ENCODE peak calls at places on chromosomes 7 and 10, in five cellular contexts. One of them, this sample, is unnamed. For H3K36me3, the result is how much of the 10 kb centered on the place peaks cover.

GRCh38 chr10:109975251-109975650 is 32.5 kb upstream of the ADD3 start:
- DNase-seq in suprapubic skin: no peak
- DNase-seq in sigmoid colon: no peak
- DNase-seq in IMR-90: no peak
- DNase-seq in heart left ventricle: no peak
- DNase-seq in this sample: no peak

GRCh38 chr10:7833210-7833609 is 14.9 kb downstream of the TAF3 start:
- DNase-seq in suprapubic skin: no peak
- DNase-seq in sigmoid colon: no peak
- DNase-seq in IMR-90: no peak
- DNase-seq in heart left ventricle: no peak
- DNase-seq in this sample: no peak

GRCh38 chr10:71846816-71847215 is 4.2 kb downstream of the PSAP start:
- DNase-seq in suprapubic skin: no peak
- DNase-seq in sigmoid colon: no peak
- DNase-seq in IMR-90: no peak
- DNase-seq in heart left ventricle: no peak
- DNase-seq in this sample: no peak

GRCh38 chr7:95441042-95441823 is 6.4 kb upstream of the PON2 start:
- DNase-seq in suprapubic skin: no peak
- DNase-seq in sigmoid colon: no peak
- DNase-seq in IMR-90: no peak
- DNase-seq in heart left ventricle: no peak
- DNase-seq in this sample: no peak

GRCh38 chr7:100349757-100350156 is 8.2 kb upstream of the PILRB start:
- DNase-seq in suprapubic skin: no peak
- DNase-seq in sigmoid colon: peak
- DNase-seq in IMR-90: no peak
- DNase-seq in heart left ventricle: no peak
- DNase-seq in this sample: peak

GRCh38 chr7:66204822-66205735 is at the start of gene TPST1:
- DNase-seq in suprapubic skin: peak
- DNase-seq in sigmoid colon: peak
- DNase-seq in IMR-90: peak
- DNase-seq in heart left ventricle: peak
- DNase-seq in this sample: peak

GRCh38 chr7:36155811-36156361 is 2.8 kb downstream of the EEPD1 start:
- DNase-seq in suprapubic skin: no peak
- DNase-seq in sigmoid colon: peak
- DNase-seq in IMR-90: peak
- DNase-seq in heart left ventricle: peak
- DNase-seq in this sample: peak

GRCh38 chr10:34131152-34131551 is 683.9 kb downstream of the PARD3 start:
- DNase-seq in suprapubic skin: no peak
- DNase-seq in sigmoid colon: no peak
- DNase-seq in IMR-90: no peak
- DNase-seq in heart left ventricle: no peak
- DNase-seq in this sample: no peak

GRCh38 chr7:28503396-28503795 is 91.1 kb downstream of the CREB5 start:
- DNase-seq in suprapubic skin: no peak
- DNase-seq in sigmoid colon: no peak
- DNase-seq in IMR-90: peak
- DNase-seq in heart left ventricle: no peak
- DNase-seq in this sample: no peak

GRCh38 chr7:102197161-102197560 is 89.5 kb upstream of the SH2B2 start:
- DNase-seq in suprapubic skin: no peak
- DNase-seq in sigmoid colon: no peak
- DNase-seq in IMR-90: no peak
- DNase-seq in heart left ventricle: no peak
- DNase-seq in this sample: no peak
- H3K36me3 ChIP-seq in suprapubic skin: under half
- H3K36me3 ChIP-seq in sigmoid colon: half or more
- H3K36me3 ChIP-seq in IMR-90: half or more
- H3K36me3 ChIP-seq in heart left ventricle: half or more
- H3K36me3 ChIP-seq in this sample: under half

DNA sequence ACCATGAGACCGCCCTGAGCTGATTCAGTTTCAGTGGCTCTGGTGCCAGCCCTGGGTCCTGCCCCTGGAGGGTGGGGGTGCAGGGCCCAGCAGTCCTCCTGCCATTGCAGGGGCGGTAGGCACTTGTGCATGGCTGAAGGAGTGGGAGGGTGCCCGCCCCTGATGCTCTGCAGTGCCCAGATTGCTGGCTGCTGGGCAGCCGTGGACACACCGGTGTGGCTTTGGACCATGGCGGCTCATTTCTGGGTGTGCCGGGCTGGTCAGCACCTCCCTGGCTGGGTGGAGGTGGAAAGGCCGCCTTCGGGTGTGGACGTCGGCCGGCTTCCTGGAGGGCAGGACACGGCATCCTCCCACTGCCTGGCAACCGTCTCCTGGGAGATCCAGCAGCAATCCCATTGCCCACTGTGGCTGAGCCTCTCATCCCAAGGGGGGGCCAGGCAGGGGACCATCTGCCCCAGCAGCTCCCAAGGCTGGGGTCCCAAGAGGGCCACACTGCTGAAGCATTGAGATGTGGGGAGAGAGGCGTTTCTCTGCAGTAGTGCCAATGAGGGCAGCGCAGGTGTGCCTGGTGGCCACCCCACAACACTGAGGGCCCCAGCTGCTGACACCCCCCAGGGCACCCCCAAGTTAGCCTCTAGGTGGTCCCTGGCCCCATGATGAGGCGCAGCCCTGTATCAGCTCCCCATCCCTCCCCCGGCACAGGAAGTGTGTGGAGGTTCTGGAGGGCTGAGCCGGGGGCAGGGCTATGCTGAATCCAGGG is 12.9 kb downstream of the TTYH3 start:
- DNase-seq in suprapubic skin: no peak
- DNase-seq in sigmoid colon: peak
- DNase-seq in IMR-90: no peak
- DNase-seq in heart left ventricle: no peak
- DNase-seq in this sample: no peak
- H3K36me3 ChIP-seq in suprapubic skin: under half
- H3K36me3 ChIP-seq in sigmoid colon: under half
- H3K36me3 ChIP-seq in IMR-90: under half
- H3K36me3 ChIP-seq in heart left ventricle: under half
- H3K36me3 ChIP-seq in this sample: under half

GRCh38 chr7:92763636-92764423 is 72.5 kb downstream of the CDK6 start:
- DNase-seq in suprapubic skin: no peak
- DNase-seq in sigmoid colon: no peak
- DNase-seq in IMR-90: peak
- DNase-seq in heart left ventricle: no peak
- DNase-seq in this sample: no peak
- H3K36me3 ChIP-seq in suprapubic skin: under half
- H3K36me3 ChIP-seq in sigmoid colon: under half
- H3K36me3 ChIP-seq in IMR-90: under half
- H3K36me3 ChIP-seq in heart left ventricle: under half
- H3K36me3 ChIP-seq in this sample: under half

DNA sequence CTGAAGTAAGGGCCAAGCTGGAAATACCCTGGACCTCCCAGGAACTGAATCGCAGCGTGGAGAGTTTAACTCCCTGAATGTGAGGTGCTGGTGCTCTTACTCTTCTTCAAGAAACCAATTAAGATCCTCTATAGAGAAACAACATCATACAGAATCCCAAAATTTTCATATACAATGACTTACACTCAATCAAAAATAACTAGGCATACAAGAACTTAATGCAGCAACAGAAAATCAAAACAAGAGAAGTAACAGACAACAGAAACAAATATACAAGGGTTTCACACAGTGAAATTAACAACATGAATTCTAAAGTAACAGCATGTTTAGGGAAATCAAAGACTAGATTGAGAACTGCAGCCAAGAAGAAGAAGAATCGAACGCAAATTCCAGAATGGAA is 37.7 kb downstream of the RNF216 start:
- DNase-seq in suprapubic skin: no peak
- DNase-seq in sigmoid colon: no peak
- DNase-seq in IMR-90: no peak
- DNase-seq in heart left ventricle: no peak
- DNase-seq in this sample: no peak
- H3K36me3 ChIP-seq in suprapubic skin: under half
- H3K36me3 ChIP-seq in sigmoid colon: under half
- H3K36me3 ChIP-seq in IMR-90: under half
- H3K36me3 ChIP-seq in heart left ventricle: under half
- H3K36me3 ChIP-seq in this sample: under half

DNA sequence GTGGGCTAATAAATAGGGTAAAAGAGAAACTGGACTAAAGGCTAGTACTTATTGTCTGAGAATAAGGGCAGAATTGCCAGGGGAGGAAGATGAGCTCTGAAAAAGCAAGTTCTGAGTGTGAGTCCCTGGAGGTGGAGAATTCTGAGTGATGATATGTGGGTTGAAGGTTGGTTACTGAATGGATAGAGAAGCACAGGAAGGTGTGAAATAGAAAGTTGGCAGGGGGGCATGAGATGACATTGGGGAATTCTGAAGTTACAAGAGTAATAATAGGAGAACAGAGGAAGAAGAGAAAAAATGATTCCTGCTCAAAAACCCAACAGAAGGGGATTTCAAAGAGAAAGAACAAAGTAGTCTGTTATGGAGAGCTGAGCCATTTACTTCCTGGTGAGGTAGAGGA is 76.9 kb downstream of the PRKCQ start:
- DNase-seq in suprapubic skin: no peak
- DNase-seq in sigmoid colon: no peak
- DNase-seq in IMR-90: no peak
- DNase-seq in heart left ventricle: no peak
- DNase-seq in this sample: no peak
- H3K36me3 ChIP-seq in suprapubic skin: under half
- H3K36me3 ChIP-seq in sigmoid colon: under half
- H3K36me3 ChIP-seq in IMR-90: under half
- H3K36me3 ChIP-seq in heart left ventricle: under half
- H3K36me3 ChIP-seq in this sample: under half

GRCh38 chr10:104018471-104018870 is 51.5 kb downstream of the SLK start:
- DNase-seq in suprapubic skin: no peak
- DNase-seq in sigmoid colon: no peak
- DNase-seq in IMR-90: no peak
- DNase-seq in heart left ventricle: no peak
- DNase-seq in this sample: no peak
- H3K36me3 ChIP-seq in suprapubic skin: half or more
- H3K36me3 ChIP-seq in sigmoid colon: half or more
- H3K36me3 ChIP-seq in IMR-90: under half
- H3K36me3 ChIP-seq in heart left ventricle: half or more
- H3K36me3 ChIP-seq in this sample: half or more

GRCh38 chr7:155309021-155309338 is 11.3 kb downstream of the INSIG1 start:
- DNase-seq in suprapubic skin: no peak
- DNase-seq in sigmoid colon: no peak
- DNase-seq in IMR-90: no peak
- DNase-seq in heart left ventricle: no peak
- DNase-seq in this sample: no peak
- H3K36me3 ChIP-seq in suprapubic skin: under half
- H3K36me3 ChIP-seq in sigmoid colon: half or more
- H3K36me3 ChIP-seq in IMR-90: under half
- H3K36me3 ChIP-seq in heart left ventricle: half or more
- H3K36me3 ChIP-seq in this sample: under half

GRCh38 chr7:98214811-98215321 is 3.6 kb downstream of the BHLHA15 start:
- DNase-seq in suprapubic skin: no peak
- DNase-seq in sigmoid colon: peak
- DNase-seq in IMR-90: no peak
- DNase-seq in heart left ventricle: no peak
- DNase-seq in this sample: peak

GRCh38 chr7:98216941-98217622 is 5.8 kb downstream of the BHLHA15 start:
- DNase-seq in suprapubic skin: no peak
- DNase-seq in sigmoid colon: peak
- DNase-seq in IMR-90: no peak
- DNase-seq in heart left ventricle: no peak
- DNase-seq in this sample: peak

GRCh38 chr7:98215561-98216495 is 4.6 kb downstream of the BHLHA15 start:
- DNase-seq in suprapubic skin: peak
- DNase-seq in sigmoid colon: peak
- DNase-seq in IMR-90: no peak
- DNase-seq in heart left ventricle: no peak
- DNase-seq in this sample: no peak

GRCh38 chr7:98213874-98214810 is 2.9 kb downstream of the BHLHA15 start:
- DNase-seq in suprapubic skin: peak
- DNase-seq in sigmoid colon: peak
- DNase-seq in IMR-90: no peak
- DNase-seq in heart left ventricle: no peak
- DNase-seq in this sample: peak

DNA sequence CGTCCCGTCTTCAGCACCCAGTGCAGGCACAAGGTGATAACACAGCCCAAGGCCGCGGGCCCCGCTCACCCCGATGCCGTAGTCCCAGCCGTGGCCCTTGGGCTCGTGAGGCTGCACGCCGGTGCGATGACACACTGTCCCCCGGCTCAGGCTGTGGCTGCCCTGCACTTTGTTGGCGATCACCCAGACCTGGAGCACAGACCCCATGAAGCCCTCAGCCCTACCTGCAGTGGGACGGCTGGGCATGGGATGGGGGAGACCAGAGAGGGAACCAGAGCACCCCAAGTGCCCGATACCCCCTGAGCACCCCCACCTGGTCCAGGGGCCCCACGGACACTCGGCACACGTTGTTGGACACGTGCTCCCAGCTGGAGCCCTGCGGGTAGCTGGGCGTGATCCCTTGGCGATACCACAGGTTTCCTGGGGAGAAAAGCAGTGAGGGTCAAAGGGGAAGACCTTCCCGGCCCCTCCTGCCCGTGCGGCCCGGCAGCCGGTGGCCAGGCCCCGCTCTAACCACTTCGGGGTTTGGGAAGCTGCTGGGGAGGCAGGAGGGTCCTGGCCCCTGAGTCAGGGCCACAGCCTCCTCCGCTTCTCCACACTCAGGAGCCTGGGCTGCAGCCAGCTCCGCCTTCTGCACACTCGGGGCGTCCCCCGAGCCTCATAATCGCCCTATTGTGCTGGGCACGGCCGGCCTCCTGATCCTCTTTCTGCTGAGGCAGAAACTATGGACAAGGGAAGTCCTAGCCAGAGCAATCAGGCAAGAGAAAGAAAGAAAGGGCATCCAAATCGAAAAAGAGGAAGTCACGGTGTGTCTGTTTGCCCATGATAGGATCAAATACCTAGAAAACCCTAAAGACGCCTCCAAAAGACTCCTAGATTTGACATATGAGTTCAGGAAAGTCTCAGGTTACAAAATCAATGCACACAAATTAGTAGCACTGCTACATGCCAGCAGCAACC is 6.7 kb downstream of the BHLHA15 start:
- DNase-seq in suprapubic skin: no peak
- DNase-seq in sigmoid colon: peak
- DNase-seq in IMR-90: no peak
- DNase-seq in heart left ventricle: no peak
- DNase-seq in this sample: no peak
- H3K36me3 ChIP-seq in suprapubic skin: under half
- H3K36me3 ChIP-seq in sigmoid colon: under half
- H3K36me3 ChIP-seq in IMR-90: under half
- H3K36me3 ChIP-seq in heart left ventricle: under half
- H3K36me3 ChIP-seq in this sample: under half

This sample was measured in psoas muscle.